ENCODE peak calls at places on chromosome 4, in five cellular contexts. One of them, this sample, is unnamed.

GRCh38 chr4:77449162-77449561 is 156.5 kb upstream of the CXCL13 start:
- DNase-seq in BJ: no peak
- DNase-seq in AG04449: no peak
- DNase-seq in sigmoid colon: no peak
- DNase-seq in Peyer's patch: no peak
- DNase-seq in this sample: no peak

GRCh38 chr4:17173300-17173699 is 274.9 kb upstream of the LDB2 start:
- DNase-seq in BJ: no peak
- DNase-seq in AG04449: no peak
- DNase-seq in sigmoid colon: no peak
- DNase-seq in Peyer's patch: no peak
- DNase-seq in this sample: peak

GRCh38 chr4:33628296-33628695 is 2616.0 kb downstream of the ARAP2 start:
- DNase-seq in BJ: no peak
- DNase-seq in AG04449: no peak
- DNase-seq in sigmoid colon: no peak
- DNase-seq in Peyer's patch: no peak
- DNase-seq in this sample: no peak

GRCh38 chr4:40475609-40476008 is 140.5 kb downstream of the CHRNA9 start:
- DNase-seq in BJ: no peak
- DNase-seq in AG04449: no peak
- DNase-seq in sigmoid colon: no peak
- DNase-seq in Peyer's patch: no peak
- DNase-seq in this sample: no peak

GRCh38 chr4:156377036-156377700 is 423.5 kb upstream of the CTSO start:
- DNase-seq in BJ: no peak
- DNase-seq in AG04449: peak
- DNase-seq in sigmoid colon: no peak
- DNase-seq in Peyer's patch: no peak
- DNase-seq in this sample: no peak

GRCh38 chr4:186192068-186192751 is 843 bp downstream of the CYP4V2 start:
- DNase-seq in BJ: no peak
- DNase-seq in AG04449: no peak
- DNase-seq in sigmoid colon: peak
- DNase-seq in Peyer's patch: peak
- DNase-seq in this sample: no peak

GRCh38 chr4:30402276-30402675 is 317.9 kb upstream of the PCDH7 start:
- DNase-seq in BJ: no peak
- DNase-seq in AG04449: no peak
- DNase-seq in sigmoid colon: no peak
- DNase-seq in Peyer's patch: no peak
- DNase-seq in this sample: no peak

GRCh38 chr4:156949373-156949814 is 22.2 kb downstream of the PDGFC start:
- DNase-seq in BJ: peak
- DNase-seq in AG04449: no peak
- DNase-seq in sigmoid colon: no peak
- DNase-seq in Peyer's patch: no peak
- DNase-seq in this sample: no peak

GRCh38 chr4:184097240-184097619 is 120.4 kb downstream of the ENPP6 start:
- DNase-seq in BJ: no peak
- DNase-seq in AG04449: no peak
- DNase-seq in sigmoid colon: peak
- DNase-seq in Peyer's patch: peak
- DNase-seq in this sample: no peak

GRCh38 chr4:41433361-41433760 is 104.6 kb upstream of the LIMCH1 start:
- DNase-seq in BJ: no peak
- DNase-seq in AG04449: no peak
- DNase-seq in sigmoid colon: no peak
- DNase-seq in Peyer's patch: no peak
- DNase-seq in this sample: no peak

GRCh38 chr4:8381814-8382581 is 58.5 kb downstream of the ACOX3 start:
- DNase-seq in BJ: no peak
- DNase-seq in AG04449: no peak
- DNase-seq in sigmoid colon: no peak
- DNase-seq in Peyer's patch: peak
- DNase-seq in this sample: no peak

GRCh38 chr4:139556735-139557505 is 901 bp upstream of the SETD7 start:
- DNase-seq in BJ: no peak
- DNase-seq in AG04449: no peak
- DNase-seq in sigmoid colon: peak
- DNase-seq in Peyer's patch: peak
- DNase-seq in this sample: no peak

GRCh38 chr4:111639876-111640275 is 505.4 kb upstream of the FAM241A start:
- DNase-seq in BJ: no peak
- DNase-seq in AG04449: no peak
- DNase-seq in sigmoid colon: no peak
- DNase-seq in Peyer's patch: no peak
- DNase-seq in this sample: no peak

GRCh38 chr4:93897559-93897958 is 69.0 kb downstream of the ATOH1 start:
- DNase-seq in BJ: no peak
- DNase-seq in AG04449: no peak
- DNase-seq in sigmoid colon: no peak
- DNase-seq in Peyer's patch: no peak
- DNase-seq in this sample: no peak

GRCh38 chr4:89283226-89283974 is 24.2 kb downstream of the GPRIN3 start:
- DNase-seq in BJ: no peak
- DNase-seq in AG04449: no peak
- DNase-seq in sigmoid colon: no peak
- DNase-seq in Peyer's patch: no peak
- DNase-seq in this sample: no peak

GRCh38 chr4:186158021-186158859 is 33.1 kb upstream of the CYP4V2 start:
- DNase-seq in BJ: no peak
- DNase-seq in AG04449: no peak
- DNase-seq in sigmoid colon: no peak
- DNase-seq in Peyer's patch: no peak
- DNase-seq in this sample: no peak

GRCh38 chr4:20386906-20387305 is 135.2 kb downstream of the SLIT2 start:
- DNase-seq in BJ: no peak
- DNase-seq in AG04449: no peak
- DNase-seq in sigmoid colon: no peak
- DNase-seq in Peyer's patch: no peak
- DNase-seq in this sample: no peak
- TF ChIP-seq CTCF in BJ: no peak
- TF ChIP-seq CTCF in AG04449: no peak
- TF ChIP-seq CTCF in sigmoid colon: no peak
- TF ChIP-seq CTCF in Peyer's patch: no peak
- TF ChIP-seq CTCF in this sample: no peak

GRCh38 chr4:153222162-153222789 is 18.0 kb downstream of the TRIM2 start:
- DNase-seq in BJ: peak
- DNase-seq in AG04449: peak
- DNase-seq in sigmoid colon: peak
- DNase-seq in Peyer's patch: peak
- DNase-seq in this sample: no peak

GRCh38 chr4:153223935-153224334 is 19.7 kb downstream of the TRIM2 start:
- DNase-seq in BJ: no peak
- DNase-seq in AG04449: no peak
- DNase-seq in sigmoid colon: no peak
- DNase-seq in Peyer's patch: no peak
- DNase-seq in this sample: no peak

GRCh38 chr4:153222790-153223417 is 18.7 kb downstream of the TRIM2 start:
- DNase-seq in BJ: no peak
- DNase-seq in AG04449: no peak
- DNase-seq in sigmoid colon: peak
- DNase-seq in Peyer's patch: peak
- DNase-seq in this sample: no peak

GRCh38 chr4:153224474-153224873 is 20.2 kb downstream of the TRIM2 start:
- DNase-seq in BJ: no peak
- DNase-seq in AG04449: no peak
- DNase-seq in sigmoid colon: no peak
- DNase-seq in Peyer's patch: no peak
- DNase-seq in this sample: no peak

DNA sequence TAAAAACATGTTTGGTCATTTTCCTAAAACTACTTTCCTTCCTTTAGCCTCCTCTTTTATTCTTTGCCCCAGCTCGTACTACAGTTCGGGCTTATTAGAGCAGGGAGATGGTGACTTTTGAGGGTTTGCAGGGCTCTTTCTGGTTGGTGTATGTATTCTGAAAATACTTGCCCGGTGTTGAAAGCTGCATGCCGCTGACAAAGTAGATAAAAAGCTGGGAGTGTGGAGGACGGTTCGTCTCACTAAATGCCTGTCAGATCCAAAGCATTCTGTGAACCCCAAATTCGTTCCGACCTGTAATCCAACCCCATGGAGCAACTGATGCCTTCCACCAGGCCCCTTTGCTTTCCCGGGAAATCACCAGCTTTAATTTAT is 19.2 kb downstream of the TRIM2 start:
- DNase-seq in BJ: no peak
- DNase-seq in AG04449: no peak
- DNase-seq in sigmoid colon: no peak
- DNase-seq in Peyer's patch: no peak
- DNase-seq in this sample: no peak
- H3K4me3 ChIP-seq in BJ: peak
- H3K4me3 ChIP-seq in AG04449: peak
- H3K4me3 ChIP-seq in sigmoid colon: peak
- H3K4me3 ChIP-seq in Peyer's patch: peak
- H3K4me3 ChIP-seq in this sample: peak

DNA sequence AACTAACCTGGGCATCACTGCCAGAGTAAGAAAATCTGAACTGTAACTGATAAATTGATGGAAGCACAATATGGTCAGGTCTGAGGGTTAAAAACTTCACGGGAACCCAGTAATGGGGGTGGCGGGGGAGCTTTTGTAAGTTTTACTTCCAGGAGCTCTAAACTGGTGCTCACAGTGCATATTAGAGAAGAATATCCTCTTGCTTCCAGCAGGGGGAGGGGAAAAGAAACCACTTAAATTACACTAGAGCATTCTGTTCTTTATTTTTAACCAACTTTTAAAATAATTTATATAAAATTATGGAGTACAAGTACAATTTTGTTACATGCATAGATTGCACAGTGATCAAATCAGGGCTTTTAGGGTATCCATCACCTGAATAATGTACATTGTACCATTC is 33.7 kb downstream of the WDR17 start:
- DNase-seq in BJ: no peak
- DNase-seq in AG04449: no peak
- DNase-seq in sigmoid colon: no peak
- DNase-seq in Peyer's patch: no peak
- DNase-seq in this sample: no peak
- TF ChIP-seq CTCF in BJ: no peak
- TF ChIP-seq CTCF in AG04449: no peak
- TF ChIP-seq CTCF in sigmoid colon: no peak
- TF ChIP-seq CTCF in Peyer's patch: no peak
- TF ChIP-seq CTCF in this sample: no peak

GRCh38 chr4:54231419-54232150 is 2.5 kb downstream of the PDGFRA start:
- DNase-seq in BJ: no peak
- DNase-seq in AG04449: no peak
- DNase-seq in sigmoid colon: peak
- DNase-seq in Peyer's patch: peak
- DNase-seq in this sample: no peak
- H3K4me3 ChIP-seq in BJ: peak
- H3K4me3 ChIP-seq in AG04449: peak
- H3K4me3 ChIP-seq in sigmoid colon: peak
- H3K4me3 ChIP-seq in Peyer's patch: peak
- H3K4me3 ChIP-seq in this sample: no peak

GRCh38 chr4:136831553-136831952 is 700.7 kb downstream of the PCDH18 start:
- DNase-seq in BJ: no peak
- DNase-seq in AG04449: no peak
- DNase-seq in sigmoid colon: no peak
- DNase-seq in Peyer's patch: no peak
- DNase-seq in this sample: no peak
- TF ChIP-seq CTCF in BJ: no peak
- TF ChIP-seq CTCF in AG04449: no peak
- TF ChIP-seq CTCF in sigmoid colon: no peak
- TF ChIP-seq CTCF in Peyer's patch: no peak
- TF ChIP-seq CTCF in this sample: no peak

DNA sequence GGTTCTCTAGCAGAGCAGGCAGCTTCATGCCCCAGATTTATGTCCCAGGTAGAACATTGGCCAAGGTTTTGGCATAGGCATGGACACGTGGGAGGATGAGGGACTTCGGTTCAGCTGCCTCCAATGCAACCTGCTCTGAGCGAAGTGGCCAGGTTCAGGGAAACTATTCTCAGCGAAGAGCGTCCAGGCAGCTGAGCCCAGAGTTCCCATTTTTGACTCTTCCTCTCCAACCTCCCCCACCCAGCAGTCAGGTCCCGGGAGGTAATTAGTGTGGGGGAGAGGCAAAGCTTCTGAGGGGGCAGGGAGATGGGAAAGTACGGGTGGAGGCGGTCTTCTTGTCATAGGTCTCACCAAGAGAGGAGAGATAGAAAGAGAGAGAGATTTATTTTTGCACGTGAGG is 1.0 kb downstream of the GABRA4 start:
- DNase-seq in BJ: no peak
- DNase-seq in AG04449: no peak
- DNase-seq in sigmoid colon: no peak
- DNase-seq in Peyer's patch: no peak
- DNase-seq in this sample: no peak
- H3K4me3 ChIP-seq in BJ: no peak
- H3K4me3 ChIP-seq in AG04449: no peak
- H3K4me3 ChIP-seq in sigmoid colon: no peak
- H3K4me3 ChIP-seq in Peyer's patch: no peak
- H3K4me3 ChIP-seq in this sample: no peak

GRCh38 chr4:1057403-1057745 is 45.9 kb downstream of the FGFRL1 start:
- DNase-seq in BJ: no peak
- DNase-seq in AG04449: no peak
- DNase-seq in sigmoid colon: peak
- DNase-seq in Peyer's patch: peak
- DNase-seq in this sample: no peak
- TF ChIP-seq CTCF in BJ: no peak
- TF ChIP-seq CTCF in AG04449: no peak
- TF ChIP-seq CTCF in sigmoid colon: no peak
- TF ChIP-seq CTCF in Peyer's patch: no peak
- TF ChIP-seq CTCF in this sample: no peak

GRCh38 chr4:179128299-179128698 is 1686.1 kb upstream of the AGA start:
- DNase-seq in BJ: no peak
- DNase-seq in AG04449: no peak
- DNase-seq in sigmoid colon: no peak
- DNase-seq in Peyer's patch: no peak
- DNase-seq in this sample: no peak
- H3K4me3 ChIP-seq in BJ: no peak
- H3K4me3 ChIP-seq in AG04449: no peak
- H3K4me3 ChIP-seq in sigmoid colon: no peak
- H3K4me3 ChIP-seq in Peyer's patch: no peak
- H3K4me3 ChIP-seq in this sample: no peak

GRCh38 chr4:80385397-80386280 is 50.1 kb downstream of the CFAP299 start:
- DNase-seq in BJ: no peak
- DNase-seq in AG04449: no peak
- DNase-seq in sigmoid colon: no peak
- DNase-seq in Peyer's patch: no peak
- DNase-seq in this sample: no peak
- TF ChIP-seq CTCF in BJ: no peak
- TF ChIP-seq CTCF in AG04449: no peak
- TF ChIP-seq CTCF in sigmoid colon: no peak
- TF ChIP-seq CTCF in Peyer's patch: no peak
- TF ChIP-seq CTCF in this sample: no peak

DNA sequence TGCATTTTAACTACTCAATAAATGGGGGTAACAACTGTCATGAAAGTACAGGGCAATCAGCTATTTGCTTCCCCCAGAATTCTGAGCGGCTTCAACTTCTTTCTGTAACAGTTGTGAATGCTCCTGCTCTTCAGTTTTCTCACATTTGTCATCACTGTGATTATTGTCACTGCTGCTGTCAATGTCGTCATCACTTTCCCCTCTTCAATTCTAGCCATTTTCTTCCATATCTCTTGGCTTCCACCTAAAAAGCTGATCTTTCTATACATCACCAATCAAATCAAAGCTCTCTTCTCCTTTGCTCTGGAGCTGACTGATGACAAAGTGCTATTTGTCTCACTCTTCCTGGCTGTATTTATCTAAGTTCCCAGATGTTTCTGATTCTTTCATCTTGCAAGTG is 125.6 kb downstream of the COMMD8 start:
- DNase-seq in BJ: no peak
- DNase-seq in AG04449: no peak
- DNase-seq in sigmoid colon: no peak
- DNase-seq in Peyer's patch: no peak
- DNase-seq in this sample: no peak
- H3K4me3 ChIP-seq in BJ: no peak
- H3K4me3 ChIP-seq in AG04449: no peak
- H3K4me3 ChIP-seq in sigmoid colon: no peak
- H3K4me3 ChIP-seq in Peyer's patch: no peak
- H3K4me3 ChIP-seq in this sample: no peak